ENCODE peak calls at places on chromosomes 2 and 18, in eight cellular contexts. One of them, this sample, is unnamed.

GRCh38 chr2:39119732-39120520 is 925 bp downstream of the SOS1 start:
- DNase-seq in HCT116: no peak
- DNase-seq in ovary: peak
- DNase-seq in tibial artery: peak
- DNase-seq in HT1080: peak
- DNase-seq in caudate nucleus: peak
- DNase-seq in nephron progenitor cell: peak
- DNase-seq in ureter: peak
- DNase-seq in this sample: peak

GRCh38 chr2:177165103-177165583 is 47.5 kb upstream of the HNRNPA3 start:
- DNase-seq in caudate nucleus: peak
- DNase-seq in HCT116: no peak
- DNase-seq in nephron progenitor cell: no peak
- DNase-seq in HT1080: peak
- DNase-seq in tibial artery: peak
- DNase-seq in ovary: peak
- DNase-seq in ureter: no peak
- DNase-seq in this sample: peak

GRCh38 chr18:35355140-35355618 is 11.0 kb upstream of the ZNF24 start:
- DNase-seq in nephron progenitor cell: peak
- DNase-seq in caudate nucleus: peak
- DNase-seq in ureter: peak
- DNase-seq in HCT116: peak
- DNase-seq in tibial artery: peak
- DNase-seq in HT1080: peak
- DNase-seq in ovary: peak
- DNase-seq in this sample: peak

GRCh38 chr2:149004836-149005235 is 33.7 kb upstream of the LYPD6B start:
- DNase-seq in HT1080: peak
- DNase-seq in ureter: no peak
- DNase-seq in nephron progenitor cell: no peak
- DNase-seq in caudate nucleus: no peak
- DNase-seq in ovary: no peak
- DNase-seq in tibial artery: no peak
- DNase-seq in HCT116: no peak
- DNase-seq in this sample: no peak

GRCh38 chr2:167732251-167732788 is 515.1 kb downstream of the STK39 start:
- DNase-seq in caudate nucleus: no peak
- DNase-seq in tibial artery: no peak
- DNase-seq in nephron progenitor cell: no peak
- DNase-seq in ovary: no peak
- DNase-seq in HCT116: no peak
- DNase-seq in ureter: no peak
- DNase-seq in HT1080: no peak
- DNase-seq in this sample: no peak

GRCh38 chr2:210475726-210476125 is 833 bp downstream of the LANCL1 start:
- DNase-seq in caudate nucleus: no peak
- DNase-seq in ureter: no peak
- DNase-seq in nephron progenitor cell: no peak
- DNase-seq in HCT116: no peak
- DNase-seq in ovary: no peak
- DNase-seq in HT1080: no peak
- DNase-seq in tibial artery: no peak
- DNase-seq in this sample: no peak

GRCh38 chr2:32496657-32497056 is 131.2 kb upstream of the TTC27 start:
- DNase-seq in nephron progenitor cell: no peak
- DNase-seq in caudate nucleus: no peak
- DNase-seq in ovary: no peak
- DNase-seq in HT1080: no peak
- DNase-seq in ureter: no peak
- DNase-seq in HCT116: no peak
- DNase-seq in tibial artery: no peak
- DNase-seq in this sample: no peak

GRCh38 chr2:138094031-138094430 is 129.8 kb downstream of the HNMT start:
- DNase-seq in HCT116: no peak
- DNase-seq in caudate nucleus: no peak
- DNase-seq in ureter: no peak
- DNase-seq in HT1080: no peak
- DNase-seq in nephron progenitor cell: no peak
- DNase-seq in tibial artery: no peak
- DNase-seq in ovary: no peak
- DNase-seq in this sample: no peak

GRCh38 chr2:170842785-170843184 is 26.1 kb downstream of the GAD1 start:
- DNase-seq in HT1080: peak
- DNase-seq in ureter: no peak
- DNase-seq in caudate nucleus: no peak
- DNase-seq in HCT116: no peak
- DNase-seq in ovary: no peak
- DNase-seq in nephron progenitor cell: no peak
- DNase-seq in tibial artery: no peak
- DNase-seq in this sample: no peak

GRCh38 chr2:219406861-219407230 is 11.3 kb upstream of the DES start:
- DNase-seq in nephron progenitor cell: no peak
- DNase-seq in tibial artery: peak
- DNase-seq in ureter: peak
- DNase-seq in caudate nucleus: no peak
- DNase-seq in ovary: no peak
- DNase-seq in HCT116: no peak
- DNase-seq in HT1080: peak
- DNase-seq in this sample: no peak

GRCh38 chr2:218383892-218384519 is 1.9 kb downstream of the SLC11A1 start:
- DNase-seq in caudate nucleus: no peak
- DNase-seq in HCT116: no peak
- DNase-seq in nephron progenitor cell: no peak
- DNase-seq in tibial artery: peak
- DNase-seq in ureter: peak
- DNase-seq in ovary: no peak
- DNase-seq in HT1080: peak
- DNase-seq in this sample: no peak

GRCh38 chr18:62346327-62347090 is 21.4 kb downstream of the TNFRSF11A start:
- DNase-seq in tibial artery: no peak
- DNase-seq in HCT116: no peak
- DNase-seq in ureter: no peak
- DNase-seq in caudate nucleus: no peak
- DNase-seq in ovary: no peak
- DNase-seq in nephron progenitor cell: no peak
- DNase-seq in HT1080: no peak
- DNase-seq in this sample: no peak

GRCh38 chr18:27276479-27276878 is 91.4 kb upstream of the CHST9 start:
- DNase-seq in caudate nucleus: no peak
- DNase-seq in HCT116: no peak
- DNase-seq in ureter: no peak
- DNase-seq in nephron progenitor cell: no peak
- DNase-seq in ovary: no peak
- DNase-seq in tibial artery: no peak
- DNase-seq in HT1080: no peak
- DNase-seq in this sample: no peak

GRCh38 chr18:58870130-58870529 is 5.5 kb downstream of the ZNF532 start:
- DNase-seq in nephron progenitor cell: no peak
- DNase-seq in caudate nucleus: no peak
- DNase-seq in HCT116: no peak
- DNase-seq in HT1080: no peak
- DNase-seq in tibial artery: no peak
- DNase-seq in ureter: peak
- DNase-seq in ovary: no peak
- DNase-seq in this sample: no peak

GRCh38 chr18:51196116-51196810 is 1.2 kb downstream of the MEX3C start:
- DNase-seq in HT1080: no peak
- DNase-seq in caudate nucleus: peak
- DNase-seq in HCT116: no peak
- DNase-seq in nephron progenitor cell: peak
- DNase-seq in tibial artery: peak
- DNase-seq in ureter: peak
- DNase-seq in ovary: peak
- DNase-seq in this sample: peak

GRCh38 chr18:48892146-48892855 is 58.5 kb downstream of the SMAD7 start:
- DNase-seq in nephron progenitor cell: no peak
- DNase-seq in ovary: no peak
- DNase-seq in HT1080: no peak
- DNase-seq in tibial artery: no peak
- DNase-seq in HCT116: no peak
- DNase-seq in caudate nucleus: no peak
- DNase-seq in ureter: no peak
- DNase-seq in this sample: no peak

GRCh38 chr2:117068371-117068770 is 746.1 kb upstream of the DDX18 start:
- DNase-seq in ovary: no peak
- DNase-seq in nephron progenitor cell: no peak
- DNase-seq in ureter: no peak
- DNase-seq in HCT116: no peak
- DNase-seq in HT1080: peak
- DNase-seq in caudate nucleus: no peak
- DNase-seq in tibial artery: no peak
- DNase-seq in this sample: no peak

GRCh38 chr2:46296216-46296839 is 879 bp upstream of the EPAS1 start:
- DNase-seq in tibial artery: peak
- DNase-seq in HCT116: no peak
- DNase-seq in nephron progenitor cell: no peak
- DNase-seq in ovary: peak
- DNase-seq in ureter: peak
- DNase-seq in caudate nucleus: peak
- DNase-seq in HT1080: no peak
- DNase-seq in this sample: no peak

GRCh38 chr2:95356821-95357700 is 45.4 kb upstream of the FAHD2A start:
- DNase-seq in HCT116: no peak
- DNase-seq in ureter: peak
- DNase-seq in ovary: no peak
- DNase-seq in tibial artery: no peak
- DNase-seq in caudate nucleus: no peak
- DNase-seq in nephron progenitor cell: no peak
- DNase-seq in HT1080: no peak
- DNase-seq in this sample: no peak

GRCh38 chr18:76476665-76477561 is 18.1 kb downstream of the ZNF516 start:
- DNase-seq in caudate nucleus: no peak
- DNase-seq in HCT116: no peak
- DNase-seq in nephron progenitor cell: no peak
- DNase-seq in ureter: no peak
- DNase-seq in HT1080: peak
- DNase-seq in ovary: no peak
- DNase-seq in tibial artery: no peak
- DNase-seq in this sample: no peak

GRCh38 chr2:101844055-101844635 is 146.6 kb downstream of the MAP4K4 start:
- DNase-seq in ureter: no peak
- DNase-seq in ovary: no peak
- DNase-seq in tibial artery: no peak
- DNase-seq in HT1080: no peak
- DNase-seq in caudate nucleus: no peak
- DNase-seq in nephron progenitor cell: no peak
- DNase-seq in HCT116: no peak
- DNase-seq in this sample: no peak

GRCh38 chr2:216229488-216229887 is 120.3 kb downstream of the XRCC5 start:
- DNase-seq in ovary: no peak
- DNase-seq in ureter: no peak
- DNase-seq in HCT116: no peak
- DNase-seq in HT1080: no peak
- DNase-seq in nephron progenitor cell: no peak
- DNase-seq in tibial artery: no peak
- DNase-seq in caudate nucleus: no peak
- DNase-seq in this sample: no peak

GRCh38 chr2:24076849-24077534 is 866 bp upstream of the SF3B6 start:
- DNase-seq in HCT116: no peak
- DNase-seq in caudate nucleus: no peak
- DNase-seq in ureter: no peak
- DNase-seq in nephron progenitor cell: peak
- DNase-seq in ovary: no peak
- DNase-seq in tibial artery: peak
- DNase-seq in HT1080: no peak
- DNase-seq in this sample: no peak

GRCh38 chr2:240765007-240765406 is 55.0 kb downstream of the KIF1A start:
- DNase-seq in ureter: no peak
- DNase-seq in HT1080: no peak
- DNase-seq in tibial artery: no peak
- DNase-seq in HCT116: no peak
- DNase-seq in caudate nucleus: no peak
- DNase-seq in nephron progenitor cell: no peak
- DNase-seq in ovary: no peak
- DNase-seq in this sample: no peak